ENCODE peak calls at places on chromosomes 5 and 9, in ten cellular contexts. T, O, P, M, G, F, C, B, W and K are unnamed samples.

GRCh38 chr5:170533383-170533782 is 29.6 kb downstream of the KCNIP1 start:
- DNase-seq in M (no peak), B (no peak), T (no peak), F (no peak), W (no peak), C (no peak), O (no peak), G (no peak), P (no peak), K (no peak)

GRCh38 chr5:133145436-133146143 is 93.8 kb downstream of the HSPA4 start:
- DNase-seq in F (no peak), W (no peak), B (no peak), C (no peak), P (no peak), O (no peak), M (peak; percentile 20), G (no peak), T (no peak), K (no peak)

GRCh38 chr5:43367909-43368648 is 44.1 kb downstream of the CCL28 start:
- DNase-seq in T (no peak), C (no peak), O (no peak), G (no peak), W (no peak), M (peak; percentile 47), P (no peak), F (no peak), B (no peak), K (no peak)

GRCh38 chr9:133144142-133144886 is 19.4 kb downstream of the GBGT1 start:
- DNase-seq in W (peak; percentile 72), M (peak; percentile 86), B (peak; percentile 94), P (peak; percentile 87), F (peak; percentile 97), O (peak; percentile 88), G (peak; percentile 89), T (peak; percentile 90), C (peak; percentile 79), K (peak; percentile 62)

GRCh38 chr5:120388016-120388781 is 75.9 kb upstream of the PRR16 start:
- DNase-seq in M (peak; percentile 91), G (no peak), F (no peak), W (no peak), B (no peak), O (no peak), T (no peak), P (no peak), C (peak; percentile 94), K (peak; percentile 59)

GRCh38 chr5:89572696-89573095 is 689.7 kb upstream of the MEF2C start:
- DNase-seq in C (peak; percentile 89), P (no peak), F (no peak), M (peak; percentile 71), G (no peak), T (no peak), O (peak; percentile 13), W (no peak), B (no peak), K (no peak)

GRCh38 chr5:142175039-142175438 is 66.5 kb downstream of the NDFIP1 start:
- DNase-seq in B (no peak), O (no peak), M (no peak), W (no peak), P (no peak), F (no peak), G (no peak), C (no peak), T (no peak), K (no peak)

GRCh38 chr5:10250804-10251276 is 760 bp downstream of the CCT5 start:
- DNase-seq in B (no peak), W (no peak), T (peak; percentile 35), G (no peak), C (peak; percentile 54), M (peak; percentile 65), P (no peak), F (peak; percentile 39), O (peak; percentile 42), K (no peak)

GRCh38 chr9:117706421-117707150 is 2.4 kb downstream of the TLR4 start:
- DNase-seq in W (no peak), G (no peak), M (peak; percentile 33), C (peak; percentile 55), T (no peak), P (no peak), B (no peak), O (no peak), F (no peak), K (no peak)

GRCh38 chr9:114799441-114799840 is 6.4 kb downstream of the TNFSF15 start:
- DNase-seq in M (no peak), W (no peak), P (no peak), B (no peak), C (peak; percentile 21), G (no peak), F (no peak), T (no peak), O (peak; percentile 89), K (no peak)

GRCh38 chr5:58898006-58898405 is 315.1 kb downstream of the RAB3C start:
- DNase-seq in G (no peak), M (no peak), T (no peak), C (no peak), F (no peak), O (peak; percentile 56), W (no peak), P (no peak), B (no peak), K (no peak)

GRCh38 chr5:32539981-32540380 is 45.4 kb upstream of the SUB1 start:
- DNase-seq in P (no peak), F (peak; percentile 31), O (no peak), G (no peak), C (no peak), M (no peak), W (no peak), B (no peak), T (no peak), K (no peak)

GRCh38 chr5:32538031-32538547 is 47.3 kb upstream of the SUB1 start:
- DNase-seq in P (no peak), F (peak; percentile 91), C (no peak), G (no peak), W (no peak), O (no peak), B (peak; percentile 35), T (peak; percentile 31), M (no peak), K (peak; percentile 41)

GRCh38 chr5:32531885-32532520 is 53.4 kb upstream of the SUB1 start:
- DNase-seq in W (no peak), T (peak; percentile 69), P (no peak), M (peak; percentile 85), G (no peak), B (peak; percentile 39), F (peak; percentile 74), C (peak; percentile 44), O (peak; percentile 98), K (peak; percentile 32)

GRCh38 chr5:32536246-32536645 is 49.1 kb upstream of the SUB1 start:
- DNase-seq in M (no peak), W (no peak), B (no peak), P (no peak), O (no peak), T (no peak), C (no peak), G (no peak), F (peak; percentile 36), K (no peak)

GRCh38 chr5:32534056-32534455 is 51.3 kb upstream of the SUB1 start:
- DNase-seq in G (no peak), B (no peak), W (no peak), F (no peak), O (no peak), M (peak; percentile 26), T (no peak), C (no peak), P (no peak), K (no peak)
- H3K4me3 ChIP-seq in G (no peak overlapping the region), B (no peak overlapping the region), W (no peak overlapping the region), F (no peak overlapping the region), O (no peak overlapping the region), M (peak overlapping the region; percentile 43), T (no peak overlapping the region), C (no peak overlapping the region), P (no peak overlapping the region), K (no peak overlapping the region)

GRCh38 chr9:111514967-111515366 is 10.0 kb upstream of the ZNF483 start:
- DNase-seq in B (no peak), M (no peak), T (no peak), W (no peak), C (no peak), G (no peak), O (no peak), P (no peak), F (no peak), K (no peak)

DNA sequence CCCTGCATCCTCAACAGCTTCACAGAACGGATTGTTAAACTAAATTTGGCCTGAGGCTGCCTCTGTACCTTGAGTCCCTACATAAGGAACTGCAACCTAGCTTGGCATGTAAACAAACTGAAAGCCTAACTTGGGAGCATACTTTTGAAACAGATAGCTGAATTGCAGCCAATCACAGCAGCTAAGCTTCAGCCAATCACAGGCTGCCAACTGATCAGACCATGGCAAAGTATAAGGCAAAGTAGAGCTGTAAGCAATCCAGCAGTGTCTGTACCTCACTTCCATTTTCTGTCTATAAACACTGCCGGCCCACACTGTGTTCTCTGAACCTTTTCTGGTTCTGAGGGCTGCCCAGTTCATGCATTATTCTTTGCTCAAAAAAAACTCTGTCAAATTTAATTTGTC is 8.9 kb upstream of the ZNF483 start:
- DNase-seq in W (no peak), M (no peak), G (no peak), O (no peak), T (no peak), F (peak; percentile 41), B (no peak), P (no peak), C (no peak), K (peak; percentile 32)
- H3K4me3 ChIP-seq in W (no peak overlapping the region), M (no peak overlapping the region), G (no peak overlapping the region), O (no peak overlapping the region), T (no peak overlapping the region), F (no peak overlapping the region), B (no peak overlapping the region), P (no peak overlapping the region), C (no peak overlapping the region), K (no peak overlapping the region)

DNA sequence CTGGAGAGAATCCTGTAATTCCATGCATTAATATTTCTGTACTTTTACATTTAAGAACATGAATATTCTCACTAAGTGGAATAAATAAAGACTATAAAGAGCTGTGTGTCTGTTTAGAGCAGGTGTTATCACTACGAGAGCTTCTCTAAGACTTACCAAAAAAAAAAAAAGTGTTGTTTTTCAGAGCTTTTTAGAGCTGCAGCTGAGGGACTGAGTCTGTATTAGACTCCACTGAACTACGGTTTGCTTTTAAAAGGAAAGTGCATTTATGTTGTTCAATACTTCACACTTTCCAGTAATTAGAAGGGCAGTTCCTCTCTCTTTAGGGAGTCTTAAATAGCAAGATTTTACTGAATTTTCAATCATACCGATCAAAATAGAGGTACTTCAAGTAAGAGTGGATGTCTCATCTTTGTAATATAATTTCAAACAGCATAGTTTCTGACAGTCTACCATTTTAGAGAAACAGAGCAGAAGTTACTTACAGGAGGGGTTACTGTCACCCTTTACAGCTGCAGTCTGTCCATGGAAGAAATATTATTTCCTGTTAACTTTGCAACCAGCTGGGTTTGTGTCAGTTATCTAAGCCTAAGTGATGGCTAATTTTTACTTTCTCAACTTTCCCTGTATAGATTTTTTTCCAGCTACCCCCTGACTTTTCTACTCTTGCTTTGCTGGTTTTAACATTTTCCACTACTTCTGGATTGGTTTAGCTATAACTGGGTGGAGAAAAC is 2.4 kb downstream of the SYK start:
- DNase-seq in C (peak; percentile 63), B (no peak), F (no peak), T (no peak), G (no peak), P (no peak), W (no peak), M (no peak), O (no peak), K (peak; percentile 62)
- H3K4me3 ChIP-seq in C (no peak overlapping the region), B (no peak overlapping the region), F (peak overlapping the region; percentile 26), T (no peak overlapping the region), G (no peak overlapping the region), P (no peak overlapping the region), W (no peak overlapping the region), M (no peak overlapping the region), O (no peak overlapping the region), K (peak overlapping the region; percentile 61)

GRCh38 chr5:137432376-137432775 is 66.8 kb downstream of the SPOCK1 start:
- DNase-seq in T (no peak), F (no peak), M (no peak), B (no peak), W (no peak), G (no peak), P (no peak), O (no peak), C (no peak), K (no peak)
- H3K4me3 ChIP-seq in T (no peak overlapping the region), F (no peak overlapping the region), M (no peak overlapping the region), B (no peak overlapping the region), W (no peak overlapping the region), G (no peak overlapping the region), P (no peak overlapping the region), O (no peak overlapping the region), C (no peak overlapping the region), K (no peak overlapping the region)